ENCODE peak calls at places on chromosomes 16 and 17, in four cellular contexts. One of them, this sample, is unnamed.

GRCh38 chr17:33435716-33436301 is 142.7 kb upstream of the ASIC2 start:
- DNase-seq in testis: no peak
- DNase-seq in heart left ventricle: no peak
- DNase-seq in CD8-positive, alpha-beta T cell: no peak
- DNase-seq in this sample: no peak

GRCh38 chr17:39676198-39676819 is 8.1 kb downstream of the PNMT start:
- DNase-seq in testis: peak; percentile 78
- DNase-seq in heart left ventricle: peak; percentile 82
- DNase-seq in CD8-positive, alpha-beta T cell: peak; percentile 44
- DNase-seq in this sample: peak; percentile 50

GRCh38 chr17:28983286-28984240 is 22.3 kb downstream of the SEZ6 start:
- DNase-seq in heart left ventricle: no peak
- DNase-seq in testis: no peak
- DNase-seq in CD8-positive, alpha-beta T cell: no peak
- DNase-seq in this sample: no peak

GRCh38 chr16:85627835-85628556 is 14.9 kb downstream of the GSE1 start:
- DNase-seq in CD8-positive, alpha-beta T cell: no peak
- DNase-seq in heart left ventricle: no peak
- DNase-seq in testis: no peak
- DNase-seq in this sample: no peak

GRCh38 chr17:61848896-61849295 is 14.4 kb downstream of the BRIP1 start:
- DNase-seq in CD8-positive, alpha-beta T cell: no peak
- DNase-seq in testis: no peak
- DNase-seq in heart left ventricle: no peak
- DNase-seq in this sample: no peak

GRCh38 chr16:54503011-54503410 is 216.4 kb upstream of the IRX3 start:
- DNase-seq in CD8-positive, alpha-beta T cell: no peak
- DNase-seq in testis: no peak
- DNase-seq in heart left ventricle: peak; percentile 69
- DNase-seq in this sample: no peak

GRCh38 chr17:46896991-46897390 is 26.0 kb upstream of the GOSR2 start:
- DNase-seq in heart left ventricle: no peak
- DNase-seq in testis: no peak
- DNase-seq in CD8-positive, alpha-beta T cell: no peak
- DNase-seq in this sample: no peak

GRCh38 chr16:57740423-57741071 is 5.0 kb downstream of the KATNB1 start:
- DNase-seq in CD8-positive, alpha-beta T cell: no peak
- DNase-seq in heart left ventricle: no peak
- DNase-seq in testis: no peak
- DNase-seq in this sample: no peak

GRCh38 chr16:11742041-11742535 is 569 bp downstream of the TXNDC11 start:
- DNase-seq in heart left ventricle: peak; percentile 81
- DNase-seq in CD8-positive, alpha-beta T cell: peak; percentile 29
- DNase-seq in testis: peak; percentile 37
- DNase-seq in this sample: no peak

GRCh38 chr17:46789610-46790009 is 28.9 kb downstream of the WNT3 start:
- DNase-seq in heart left ventricle: no peak
- DNase-seq in testis: no peak
- DNase-seq in CD8-positive, alpha-beta T cell: no peak
- DNase-seq in this sample: no peak

GRCh38 chr16:68289202-68289601 is 21.5 kb downstream of the SLC7A6OS start:
- DNase-seq in testis: no peak
- DNase-seq in heart left ventricle: no peak
- DNase-seq in CD8-positive, alpha-beta T cell: no peak
- DNase-seq in this sample: no peak

GRCh38 chr16:86789621-86790051 is 211.3 kb downstream of the FOXL1 start:
- DNase-seq in CD8-positive, alpha-beta T cell: no peak
- DNase-seq in testis: no peak
- DNase-seq in heart left ventricle: no peak
- DNase-seq in this sample: no peak

GRCh38 chr16:31269541-31269940 is 9.8 kb downstream of the ITGAM start:
- DNase-seq in heart left ventricle: no peak
- DNase-seq in CD8-positive, alpha-beta T cell: no peak
- DNase-seq in testis: no peak
- DNase-seq in this sample: no peak

GRCh38 chr17:81034168-81034777 is 678 bp upstream of the BAIAP2 start:
- DNase-seq in testis: no peak
- DNase-seq in heart left ventricle: no peak
- DNase-seq in CD8-positive, alpha-beta T cell: no peak
- DNase-seq in this sample: no peak

GRCh38 chr16:9008335-9009260 is 44.9 kb upstream of the USP7 start:
- DNase-seq in CD8-positive, alpha-beta T cell: peak; percentile 51
- DNase-seq in testis: peak; percentile 81
- DNase-seq in heart left ventricle: peak; percentile 82
- DNase-seq in this sample: peak; percentile 73

GRCh38 chr16:68244481-68244902 is 681 bp upstream of the PLA2G15 start:
- DNase-seq in testis: no peak
- DNase-seq in heart left ventricle: peak; percentile 36
- DNase-seq in CD8-positive, alpha-beta T cell: no peak
- DNase-seq in this sample: no peak

GRCh38 chr17:10089221-10089799 is 109.1 kb downstream of the GAS7 start:
- DNase-seq in heart left ventricle: no peak
- DNase-seq in testis: peak; percentile 66
- DNase-seq in CD8-positive, alpha-beta T cell: no peak
- DNase-seq in this sample: no peak

GRCh38 chr17:80755650-80756405 is 211.2 kb downstream of the RPTOR start:
- DNase-seq in testis: no peak
- DNase-seq in heart left ventricle: no peak
- DNase-seq in CD8-positive, alpha-beta T cell: no peak
- DNase-seq in this sample: no peak

GRCh38 chr16:28105954-28106353 is 42.4 kb upstream of the GSG1L start:
- DNase-seq in CD8-positive, alpha-beta T cell: no peak
- DNase-seq in heart left ventricle: no peak
- DNase-seq in testis: no peak
- DNase-seq in this sample: no peak

GRCh38 chr16:85746431-85747227 is 4.3 kb downstream of the C16orf74 start:
- DNase-seq in CD8-positive, alpha-beta T cell: no peak
- DNase-seq in heart left ventricle: no peak
- DNase-seq in testis: no peak
- DNase-seq in this sample: no peak

GRCh38 chr17:21021208-21021803 is 21.5 kb downstream of the USP22 start:
- DNase-seq in CD8-positive, alpha-beta T cell: no peak
- DNase-seq in heart left ventricle: no peak
- DNase-seq in testis: no peak
- DNase-seq in this sample: no peak

GRCh38 chr16:20242568-20243240 is 84.6 kb downstream of the GP2 start:
- DNase-seq in CD8-positive, alpha-beta T cell: no peak
- DNase-seq in testis: no peak
- DNase-seq in heart left ventricle: no peak
- DNase-seq in this sample: no peak

GRCh38 chr16:68005786-68006286 is 6.6 kb upstream of the DPEP2 start:
- DNase-seq in testis: peak; percentile 49
- DNase-seq in heart left ventricle: no peak
- DNase-seq in CD8-positive, alpha-beta T cell: peak; percentile 47
- DNase-seq in this sample: no peak

GRCh38 chr17:44688675-44689491 is 693 bp downstream of the CCDC43 start:
- DNase-seq in heart left ventricle: no peak
- DNase-seq in CD8-positive, alpha-beta T cell: no peak
- DNase-seq in testis: peak; percentile 26
- DNase-seq in this sample: no peak

GRCh38 chr17:72588961-72589360 is 468.1 kb downstream of the SOX9 start:
- DNase-seq in testis: peak; percentile 28
- DNase-seq in heart left ventricle: no peak
- DNase-seq in CD8-positive, alpha-beta T cell: no peak
- DNase-seq in this sample: no peak

GRCh38 chr17:79838541-79839274 is 532 bp downstream of the CBX4 start:
- DNase-seq in testis: no peak
- DNase-seq in heart left ventricle: peak; percentile 79
- DNase-seq in CD8-positive, alpha-beta T cell: peak; percentile 41
- DNase-seq in this sample: peak; percentile 66

GRCh38 chr17:57311281-57312216 is 55.2 kb downstream of the MSI2 start:
- DNase-seq in testis: no peak
- DNase-seq in CD8-positive, alpha-beta T cell: no peak
- DNase-seq in heart left ventricle: no peak
- DNase-seq in this sample: no peak

GRCh38 chr16:73025111-73025505 is 22.8 kb downstream of the ZFHX3 start:
- DNase-seq in CD8-positive, alpha-beta T cell: no peak
- DNase-seq in heart left ventricle: no peak
- DNase-seq in testis: no peak
- DNase-seq in this sample: no peak

GRCh38 chr16:4057439-4057877 is 58.8 kb downstream of the ADCY9 start:
- DNase-seq in heart left ventricle: no peak
- DNase-seq in testis: peak; percentile 10
- DNase-seq in CD8-positive, alpha-beta T cell: no peak
- DNase-seq in this sample: no peak

GRCh38 chr16:4058386-4058785 is 57.9 kb downstream of the ADCY9 start:
- DNase-seq in testis: peak; percentile 9
- DNase-seq in heart left ventricle: no peak
- DNase-seq in CD8-positive, alpha-beta T cell: no peak
- DNase-seq in this sample: no peak

GRCh38 chr16:4053663-4054479 is 62.4 kb downstream of the ADCY9 start:
- DNase-seq in CD8-positive, alpha-beta T cell: no peak
- DNase-seq in testis: no peak
- DNase-seq in heart left ventricle: peak; percentile 76
- DNase-seq in this sample: no peak

GRCh38 chr16:4055748-4056147 is 60.5 kb downstream of the ADCY9 start:
- DNase-seq in testis: peak; percentile 56
- DNase-seq in heart left ventricle: no peak
- DNase-seq in CD8-positive, alpha-beta T cell: no peak
- DNase-seq in this sample: no peak

GRCh38 chr16:4056161-4057105 is 59.8 kb downstream of the ADCY9 start:
- DNase-seq in CD8-positive, alpha-beta T cell: no peak
- DNase-seq in heart left ventricle: no peak
- DNase-seq in testis: peak; percentile 13
- DNase-seq in this sample: no peak
- H3K27ac ChIP-seq in CD8-positive, alpha-beta T cell: no peak overlapping the region
- H3K27ac ChIP-seq in heart left ventricle: no peak overlapping the region
- H3K27ac ChIP-seq in testis: no peak overlapping the region
- H3K27ac ChIP-seq in this sample: no peak overlapping the region

GRCh38 chr17:42748202-42748905 is 3.5 kb upstream of the EZH1 start:
- DNase-seq in testis: peak; percentile 58
- DNase-seq in CD8-positive, alpha-beta T cell: no peak
- DNase-seq in heart left ventricle: no peak
- DNase-seq in this sample: no peak

GRCh38 chr17:42744806-42745617 is at the start of gene EZH1:
- DNase-seq in heart left ventricle: peak; percentile 96
- DNase-seq in CD8-positive, alpha-beta T cell: peak; percentile 95
- DNase-seq in testis: peak; percentile 90
- DNase-seq in this sample: peak; percentile 86

GRCh38 chr17:42740699-42741098 is 4.1 kb downstream of the EZH1 start:
- DNase-seq in testis: no peak
- DNase-seq in CD8-positive, alpha-beta T cell: no peak
- DNase-seq in heart left ventricle: no peak
- DNase-seq in this sample: no peak

GRCh38 chr17:42744283-42744805 is 496 bp downstream of the EZH1 start:
- DNase-seq in testis: peak; percentile 82
- DNase-seq in CD8-positive, alpha-beta T cell: peak; percentile 37
- DNase-seq in heart left ventricle: peak; percentile 91
- DNase-seq in this sample: peak; percentile 66

GRCh38 chr17:42743595-42744282 is 1.1 kb downstream of the EZH1 start:
- DNase-seq in testis: no peak
- DNase-seq in heart left ventricle: no peak
- DNase-seq in CD8-positive, alpha-beta T cell: no peak
- DNase-seq in this sample: no peak
- H3K27ac ChIP-seq in testis: peak overlapping the region; percentile 96
- H3K27ac ChIP-seq in heart left ventricle: peak overlapping the region; percentile 86
- H3K27ac ChIP-seq in CD8-positive, alpha-beta T cell: no peak overlapping the region
- H3K27ac ChIP-seq in this sample: peak overlapping the region; percentile 60

GRCh38 chr17:17516941-17517720 is 20.9 kb upstream of the RASD1 start:
- DNase-seq in heart left ventricle: peak; percentile 25
- DNase-seq in CD8-positive, alpha-beta T cell: no peak
- DNase-seq in testis: no peak
- DNase-seq in this sample: no peak

GRCh38 chr17:17514361-17514992 is 18.3 kb upstream of the RASD1 start:
- DNase-seq in CD8-positive, alpha-beta T cell: no peak
- DNase-seq in testis: no peak
- DNase-seq in heart left ventricle: peak; percentile 56
- DNase-seq in this sample: no peak

GRCh38 chr17:17514993-17515920 is 19.1 kb upstream of the RASD1 start:
- DNase-seq in CD8-positive, alpha-beta T cell: no peak
- DNase-seq in testis: no peak
- DNase-seq in heart left ventricle: peak; percentile 42
- DNase-seq in this sample: no peak

GRCh38 chr17:17516315-17516930 is 20.2 kb upstream of the RASD1 start:
- DNase-seq in testis: no peak
- DNase-seq in heart left ventricle: no peak
- DNase-seq in CD8-positive, alpha-beta T cell: no peak
- DNase-seq in this sample: no peak

GRCh38 chr17:17515921-17516295 is 19.7 kb upstream of the RASD1 start:
- DNase-seq in CD8-positive, alpha-beta T cell: no peak
- DNase-seq in testis: no peak
- DNase-seq in heart left ventricle: peak; percentile 30
- DNase-seq in this sample: no peak
- H3K27ac ChIP-seq in CD8-positive, alpha-beta T cell: no peak overlapping the region
- H3K27ac ChIP-seq in testis: no peak overlapping the region
- H3K27ac ChIP-seq in heart left ventricle: no peak overlapping the region
- H3K27ac ChIP-seq in this sample: no peak overlapping the region

GRCh38 chr17:77528516-77529327 is 388.0 kb downstream of the SEC14L1 start:
- DNase-seq in testis: no peak
- DNase-seq in heart left ventricle: no peak
- DNase-seq in CD8-positive, alpha-beta T cell: peak; percentile 31
- DNase-seq in this sample: no peak

GRCh38 chr17:77527394-77527793 is 386.6 kb downstream of the SEC14L1 start:
- DNase-seq in heart left ventricle: no peak
- DNase-seq in testis: no peak
- DNase-seq in CD8-positive, alpha-beta T cell: no peak
- DNase-seq in this sample: no peak

GRCh38 chr17:77529328-77529650 is 388.5 kb downstream of the SEC14L1 start:
- DNase-seq in CD8-positive, alpha-beta T cell: no peak
- DNase-seq in heart left ventricle: no peak
- DNase-seq in testis: no peak
- DNase-seq in this sample: no peak

GRCh38 chr17:77526728-77527355 is 386.1 kb downstream of the SEC14L1 start:
- DNase-seq in testis: no peak
- DNase-seq in heart left ventricle: no peak
- DNase-seq in CD8-positive, alpha-beta T cell: no peak
- DNase-seq in this sample: no peak

DNA sequence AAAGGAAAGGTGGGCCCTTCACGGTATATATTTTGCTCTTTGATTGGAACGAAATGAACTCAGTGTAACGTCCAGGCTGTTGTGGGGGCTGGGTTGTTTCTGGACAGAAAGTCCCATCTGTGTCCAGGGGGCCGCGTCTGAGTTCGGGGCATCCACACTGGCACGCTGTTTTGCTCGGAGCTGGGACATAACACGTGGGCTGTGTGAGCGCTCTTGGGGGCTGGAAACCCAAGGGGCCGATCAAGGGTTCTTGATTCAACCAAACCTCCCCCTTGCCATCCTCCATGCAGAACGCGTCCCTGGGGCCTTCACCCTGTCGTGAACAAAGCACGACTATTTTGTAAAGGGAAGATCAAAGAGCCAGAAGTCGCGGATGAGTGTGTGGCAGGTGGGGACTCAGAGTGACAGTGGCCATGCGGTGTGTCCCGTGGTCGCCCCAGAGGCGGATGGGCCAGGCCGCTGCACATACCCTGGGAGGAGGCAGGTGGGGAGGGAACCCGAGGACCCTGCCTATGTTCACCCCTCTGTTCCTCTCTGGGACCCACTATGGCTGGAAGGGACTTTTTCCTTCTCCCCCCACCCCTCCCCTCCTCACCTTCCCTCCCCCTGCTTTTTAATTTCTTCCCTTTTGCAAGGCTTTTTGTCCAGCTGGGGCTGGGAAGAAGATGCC is 387.2 kb downstream of the SEC14L1 start:
- DNase-seq in CD8-positive, alpha-beta T cell: no peak
- DNase-seq in heart left ventricle: no peak
- DNase-seq in testis: no peak
- DNase-seq in this sample: no peak
- H3K27ac ChIP-seq in CD8-positive, alpha-beta T cell: no peak overlapping the region
- H3K27ac ChIP-seq in heart left ventricle: no peak overlapping the region
- H3K27ac ChIP-seq in testis: no peak overlapping the region
- H3K27ac ChIP-seq in this sample: no peak overlapping the region

This sample was measured in CD8-positive, alpha-beta memory T cell.